ENCODE peak calls at places on chromosome 7, in six cellular contexts. X is pancreas, D is HEK293T, Z is uterus, M is NCI-H510A treated with DMSO at 0.1 percent for 48 hours, A is left cardiac atrium. I is an unnamed sample.
A peak's percentile ranks its signal among the peaks of the same experiment; 100 is the strongest.

GRCh38 chr7:24214670-24215069 is 69.3 kb upstream of the NPY start:
- DNase-seq in M (no peak), X (no peak), A (no peak), Z (no peak), D (no peak), I (no peak)

GRCh38 chr7:15462721-15463389 is 99.0 kb downstream of the AGMO start:
- DNase-seq in M (no peak), D (no peak), Z (no peak), A (no peak), X (no peak), I (no peak)

GRCh38 chr7:141649865-141650499 is 52.0 kb downstream of the DENND11 start:
- DNase-seq in A (peak; percentile 63), X (peak; percentile 72), M (peak; percentile 85), Z (peak; percentile 51), D (peak; percentile 88), I (peak; percentile 70)

GRCh38 chr7:157389951-157390730 is 53.3 kb downstream of the DNAJB6 start:
- DNase-seq in Z (no peak), M (no peak), A (no peak), X (no peak), D (no peak), I (no peak)

GRCh38 chr7:110766874-110767273 is 324.1 kb upstream of the LRRN3 start:
- DNase-seq in D (no peak), A (no peak), Z (no peak), X (no peak), M (no peak), I (no peak)

GRCh38 chr7:152430857-152431256 is 4.9 kb downstream of the KMT2C start:
- DNase-seq in X (no peak), A (no peak), D (no peak), M (no peak), Z (no peak), I (no peak)

GRCh38 chr7:101165958-101166602 is 711 bp upstream of the VGF start:
- DNase-seq in D (no peak), A (no peak), Z (no peak), M (no peak), X (no peak), I (no peak)

GRCh38 chr7:47666164-47666862 is 84.4 kb upstream of the TNS3 start:
- DNase-seq in A (no peak), X (no peak), D (no peak), Z (no peak), M (no peak), I (no peak)

GRCh38 chr7:51430480-51431086 is 114.0 kb upstream of the COBL start:
- DNase-seq in Z (no peak), D (peak; percentile 63), X (peak; percentile 49), M (peak; percentile 96), A (peak; percentile 45), I (no peak)

GRCh38 chr7:152076324-152076821 is 50.9 kb downstream of the GALNT11 start:
- DNase-seq in A (no peak), X (peak; percentile 65), D (peak; percentile 82), Z (no peak), M (peak; percentile 2), I (peak; percentile 42)

GRCh38 chr7:46900312-46901263 is 681.3 kb downstream of the TNS3 start:
- DNase-seq in D (no peak), X (no peak), Z (peak; percentile 51), A (peak; percentile 36), M (no peak), I (no peak)

GRCh38 chr7:69412331-69413146 is 185.7 kb upstream of the AUTS2 start:
- DNase-seq in M (no peak), A (peak; percentile 68), X (no peak), D (peak; percentile 75), Z (no peak), I (no peak)

GRCh38 chr7:152054377-152055230 is 29.1 kb downstream of the GALNT11 start:
- DNase-seq in X (no peak), A (peak; percentile 47), M (no peak), D (no peak), Z (peak; percentile 33), I (no peak)